ENCODE peak calls at places on chromosomes 2 and 18, in six cellular contexts. V, Q, J, W, C and O are unnamed samples.

GRCh38 chr2:214985619-214986018 is 152.8 kb downstream of the ABCA12 start:
- DNase-seq in C (no peak), V (no peak), W (no peak), Q (no peak), J (no peak), O (no peak)

GRCh38 chr2:26694001-26694400 is 1.5 kb downstream of the KCNK3 start:
- DNase-seq in V (no peak), C (no peak), W (no peak), Q (no peak), J (no peak), O (no peak)

GRCh38 chr2:43877782-43878464 is 39.2 kb downstream of the ABCG8 start:
- DNase-seq in J (peak; percentile 73), C (peak; percentile 62), V (peak; percentile 78), Q (peak; percentile 65), W (peak; percentile 42), O (peak; percentile 12)

GRCh38 chr2:174492963-174493431 is 6.2 kb upstream of the GPR155 start:
- DNase-seq in C (peak; percentile 60), J (no peak), W (peak; percentile 83), V (no peak), Q (no peak), O (peak; percentile 81)

GRCh38 chr2:133568598-133568997 is 335 bp upstream of the NCKAP5 start:
- DNase-seq in W (no peak), Q (no peak), V (no peak), C (no peak), J (no peak), O (no peak)

GRCh38 chr18:10202947-10203346 is 251.5 kb upstream of the APCDD1 start:
- DNase-seq in Q (no peak), J (no peak), C (no peak), W (no peak), V (no peak), O (no peak)

GRCh38 chr2:20409039-20409438 is 37.8 kb upstream of the RHOB start:
- DNase-seq in J (no peak), V (no peak), C (no peak), W (no peak), Q (no peak), O (no peak)

GRCh38 chr2:207163815-207164747 is 1.7 kb downstream of the KLF7 start:
- DNase-seq in W (no peak), Q (peak; percentile 58), V (peak; percentile 65), J (peak; percentile 72), C (peak; percentile 52), O (no peak)

GRCh38 chr2:202317080-202317859 is 51.7 kb downstream of the NOP58 start:
- DNase-seq in W (no peak), Q (peak; percentile 86), J (no peak), C (peak; percentile 75), V (peak; percentile 84), O (no peak)

GRCh38 chr2:202306034-202306433 is 40.5 kb downstream of the NOP58 start:
- DNase-seq in W (no peak), Q (no peak), C (no peak), V (no peak), J (no peak), O (no peak)

GRCh38 chr2:202314116-202314515 is 48.6 kb downstream of the NOP58 start:
- DNase-seq in W (no peak), C (no peak), Q (no peak), J (no peak), V (no peak), O (no peak)

GRCh38 chr2:202307690-202308089 is 42.1 kb downstream of the NOP58 start:
- DNase-seq in J (peak; percentile 8), V (no peak), Q (no peak), W (no peak), C (no peak), O (no peak)

DNA sequence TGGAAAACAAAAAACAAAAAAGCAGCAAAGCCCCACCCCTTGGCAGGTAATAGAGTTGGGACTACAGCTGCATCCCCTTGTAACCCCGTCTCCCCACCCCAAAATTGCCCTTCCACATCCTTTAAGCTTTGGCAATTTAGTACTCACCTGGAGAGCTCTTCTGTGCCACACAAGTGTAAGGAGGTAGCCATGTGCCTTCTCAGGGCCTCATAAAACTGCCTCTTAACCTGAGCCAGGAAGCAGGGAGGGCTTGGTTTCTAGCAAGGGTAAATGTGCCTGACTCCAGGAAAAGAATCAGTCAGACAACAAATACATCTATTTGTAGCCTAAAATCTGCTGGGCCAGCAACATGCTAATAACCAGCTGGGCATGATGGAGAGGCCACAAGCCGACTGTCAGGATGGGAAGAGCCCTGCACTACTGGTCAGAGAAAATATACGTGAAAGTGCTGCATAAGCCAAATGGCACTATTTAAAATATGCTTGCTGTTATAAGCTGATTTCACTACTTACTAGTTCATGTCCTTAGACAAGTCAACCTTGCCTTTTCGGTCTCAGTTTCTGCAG is 46.3 kb downstream of the NOP58 start:
- DNase-seq in Q (no peak), C (no peak), V (no peak), W (no peak), J (no peak), O (no peak)
- H3K4me3 ChIP-seq in Q (no peak overlapping the region), C (no peak overlapping the region), V (no peak overlapping the region), W (no peak overlapping the region), J (no peak overlapping the region), O (no peak overlapping the region)

GRCh38 chr2:222714361-222715256 is 43.2 kb downstream of the MOGAT1 start:
- DNase-seq in J (no peak), Q (peak; percentile 82), C (no peak), W (no peak), V (no peak), O (no peak)
- H3K4me3 ChIP-seq in J (no peak overlapping the region), Q (no peak overlapping the region), C (no peak overlapping the region), W (no peak overlapping the region), V (no peak overlapping the region), O (no peak overlapping the region)

DNA sequence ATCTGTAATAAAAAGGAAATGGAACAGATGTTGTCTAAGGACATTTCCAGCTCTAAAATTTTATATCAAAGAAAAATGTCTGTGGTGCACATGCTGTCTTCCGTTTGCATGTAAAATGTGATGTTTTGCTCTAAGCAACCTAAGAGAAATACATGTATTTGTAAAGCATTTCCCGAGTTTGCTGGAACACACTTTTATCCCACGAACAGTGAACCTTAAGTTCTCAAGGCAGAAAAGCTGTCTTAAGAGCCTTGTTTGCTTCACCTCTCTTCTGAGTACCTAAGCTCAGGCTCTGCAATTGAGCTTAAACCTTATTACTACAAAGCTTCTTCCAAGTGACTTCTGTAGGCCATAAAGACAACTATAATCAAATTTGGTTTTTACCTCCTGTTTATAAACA is 24.0 kb upstream of the TANK start:
- DNase-seq in V (no peak), Q (no peak), C (no peak), W (no peak), J (peak; percentile 17), O (no peak)
- H3K4me3 ChIP-seq in V (peak overlapping the region; percentile 71), Q (no peak overlapping the region), C (peak overlapping the region; percentile 36), W (peak overlapping the region; percentile 90), J (peak overlapping the region; percentile 16), O (no peak overlapping the region)

DNA sequence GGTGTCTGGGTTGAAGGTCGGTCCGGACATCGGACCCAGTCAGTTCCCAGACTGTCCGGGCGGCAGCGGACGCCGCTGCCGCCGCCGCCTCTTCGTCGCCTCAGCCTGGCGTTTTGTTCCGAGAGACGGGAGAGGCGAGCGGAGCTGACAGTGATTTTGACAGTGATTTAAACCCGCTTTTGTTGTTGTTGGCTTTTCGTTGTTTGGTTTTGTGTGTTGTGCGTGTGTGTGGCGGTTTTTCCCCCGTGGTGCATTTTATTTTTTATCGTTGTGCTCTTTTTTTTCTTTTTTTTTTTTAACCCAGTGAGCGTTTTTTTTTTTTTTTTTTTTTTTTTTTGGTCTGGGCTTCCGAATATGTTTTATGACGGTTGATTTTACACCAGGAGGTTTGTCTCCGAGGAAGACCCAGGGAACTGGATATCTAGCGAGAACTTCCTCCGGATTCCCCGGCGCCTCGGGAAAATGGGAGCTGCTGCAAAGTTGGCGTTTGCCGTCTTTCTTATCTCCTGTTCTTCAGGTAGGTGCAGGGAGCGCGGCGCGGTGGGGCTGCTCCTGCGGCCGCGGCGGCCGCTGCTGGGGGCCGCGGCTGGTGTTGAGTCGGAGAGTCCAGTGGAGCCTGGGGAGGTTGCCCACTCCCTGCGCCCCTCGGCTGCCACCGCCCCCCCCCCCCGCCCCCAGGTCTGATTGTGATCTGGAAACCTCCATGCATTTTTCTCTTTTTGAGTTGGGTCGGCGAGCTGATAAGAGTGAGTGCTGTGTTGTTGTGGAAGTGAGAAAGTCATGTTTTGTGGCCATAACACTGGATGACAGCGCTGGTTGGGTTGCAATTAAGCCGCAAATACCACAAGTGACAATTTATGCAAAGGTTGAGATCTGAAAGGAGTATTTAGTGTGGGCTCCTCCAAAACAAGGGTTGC is at the start of gene ACVR2A:
- DNase-seq in Q (peak; percentile 43), C (peak; percentile 44), J (peak; percentile 18), W (peak; percentile 62), V (peak; percentile 36), O (peak; percentile 41)
- H3K4me3 ChIP-seq in Q (peak within 1 kb of the TSS; percentile 85), C (peak within 1 kb of the TSS; percentile 93), J (peak within 1 kb of the TSS; percentile 81), W (peak within 1 kb of the TSS; percentile 74), V (peak within 1 kb of the TSS; percentile 96), O (peak within 1 kb of the TSS; percentile 69)

GRCh38 chr2:240433973-240434727 is 1.3 kb upstream of the GPC1 start:
- DNase-seq in Q (peak; percentile 95), J (peak; percentile 84), C (peak; percentile 39), W (no peak), V (peak; percentile 86), O (no peak)
- H3K4me3 ChIP-seq in Q (peak overlapping the region; percentile 68), J (peak overlapping the region; percentile 90), C (peak overlapping the region; percentile 73), W (peak overlapping the region; percentile 62), V (peak overlapping the region; percentile 88), O (peak overlapping the region; percentile 63)

GRCh38 chr18:62324355-62324828 is 718 bp upstream of the TNFRSF11A start:
- DNase-seq in C (no peak), J (no peak), V (no peak), W (no peak), Q (no peak), O (no peak)
- H3K4me3 ChIP-seq in C (peak overlapping the region; percentile 42), J (peak overlapping the region; percentile 70), V (no peak overlapping the region), W (no peak overlapping the region), Q (no peak overlapping the region), O (no peak overlapping the region)

GRCh38 chr2:222912776-222913175 is 51.9 kb downstream of the ACSL3 start:
- DNase-seq in J (no peak), C (no peak), W (no peak), Q (no peak), V (no peak), O (no peak)
- H3K4me3 ChIP-seq in J (no peak overlapping the region), C (no peak overlapping the region), W (no peak overlapping the region), Q (no peak overlapping the region), V (no peak overlapping the region), O (no peak overlapping the region)

GRCh38 chr2:170770304-170771048 is at the start of gene ERICH2:
- DNase-seq in C (peak; percentile 86), W (peak; percentile 62), V (peak; percentile 84), J (peak; percentile 79), Q (peak; percentile 54), O (peak; percentile 50)
- H3K4me3 ChIP-seq in C (peak within 1 kb of the TSS; percentile 76), W (peak within 1 kb of the TSS; percentile 63), V (peak within 1 kb of the TSS; percentile 96), J (peak within 1 kb of the TSS; percentile 62), Q (peak within 1 kb of the TSS; percentile 73), O (peak within 1 kb of the TSS; percentile 74)

DNA sequence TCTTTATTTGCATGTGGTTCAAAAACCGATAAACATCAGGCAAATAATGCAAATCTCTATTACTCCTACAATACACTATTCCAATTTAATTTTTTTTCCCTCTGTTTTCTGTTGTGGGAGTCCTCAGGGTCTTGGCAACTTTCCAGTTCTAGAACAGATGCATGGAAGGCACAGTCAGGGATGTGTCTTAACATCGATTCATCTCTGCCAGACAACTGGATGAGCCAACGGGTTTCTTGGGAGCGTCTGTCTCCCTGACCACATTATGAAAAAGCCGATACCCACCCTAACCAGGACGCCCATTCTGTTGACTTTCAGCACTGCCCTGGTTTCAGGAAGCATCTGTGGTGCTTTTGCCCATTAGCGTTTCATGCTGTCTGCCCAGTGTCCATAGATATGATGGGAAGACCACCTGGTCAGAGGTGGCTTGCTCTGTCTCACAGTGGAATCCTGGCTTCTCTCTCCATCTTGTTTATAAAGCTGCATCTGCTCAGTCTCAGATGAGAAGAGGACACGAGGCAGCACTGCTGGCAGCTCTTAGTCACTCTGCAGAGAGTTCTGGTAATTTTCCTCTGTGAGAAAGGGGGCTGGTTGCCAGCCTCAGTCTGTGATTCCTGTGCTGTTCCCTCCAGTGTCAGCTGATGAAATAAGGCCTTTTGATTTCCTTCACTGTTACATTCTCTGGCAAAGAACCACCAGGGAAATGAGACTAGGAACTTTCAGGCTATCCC is 57.9 kb upstream of the KCNE4 start:
- DNase-seq in W (no peak), J (peak; percentile 41), V (peak; percentile 98), Q (peak; percentile 98), C (peak; percentile 73), O (no peak)
- H3K4me3 ChIP-seq in W (no peak overlapping the region), J (no peak overlapping the region), V (peak overlapping the region; percentile 70), Q (peak overlapping the region; percentile 28), C (no peak overlapping the region), O (no peak overlapping the region)